ENCODE peak calls at places on chromosomes 1 and 21, in nine cellular contexts. Y is WTC11; F is astrocyte; C is fibroblast of lung; M is K562; K is cardiac fibroblast; P is CD8-positive, alpha-beta T cell; G is lung; I is IMR-90. D is an unnamed sample.

GRCh38 chr1:150906329-150906728 is 19.4 kb downstream of the CTXND2 start:
- DNase-seq in G (no peak), F (no peak), M (no peak), I (no peak), Y (no peak), P (no peak), C (no peak), K (no peak), D (no peak)

GRCh38 chr1:77889671-77890070 is 1.2 kb downstream of the NEXN start:
- DNase-seq in F (peak; percentile 92), P (no peak), Y (no peak), K (peak; percentile 87), M (no peak), G (no peak), I (peak; percentile 91), C (peak; percentile 83), D (no peak)

GRCh38 chr1:17671314-17671705 is 83.8 kb upstream of the ACTL8 start:
- DNase-seq in F (no peak), C (no peak), K (no peak), I (no peak), Y (no peak), G (no peak), M (no peak), P (no peak), D (no peak)

GRCh38 chr21:31130821-31131220 is 92.5 kb upstream of the KRTAP19-8 start:
- DNase-seq in M (no peak), Y (no peak), G (no peak), F (no peak), K (no peak), I (no peak), C (no peak), P (no peak), D (no peak)

GRCh38 chr1:245173446-245174178 is 18.8 kb downstream of the KIF26B start:
- DNase-seq in P (no peak), Y (no peak), G (no peak), I (no peak), C (peak; percentile 9), K (no peak), F (peak; percentile 35), M (no peak), D (no peak)

GRCh38 chr1:28507247-28507645 is 1.4 kb downstream of the RCC1 start:
- DNase-seq in C (peak; percentile 31), M (no peak), I (no peak), K (peak; percentile 39), F (no peak), Y (no peak), G (no peak), P (no peak), D (no peak)

GRCh38 chr1:180168786-180169640 is 14.3 kb downstream of the QSOX1 start:
- DNase-seq in P (peak; percentile 24), F (no peak), G (peak; percentile 51), K (peak; percentile 54), M (peak; percentile 78), Y (peak; percentile 80), I (peak; percentile 22), C (peak; percentile 48), D (no peak)

GRCh38 chr1:101587749-101588148 is 350.9 kb downstream of the S1PR1 start:
- DNase-seq in K (peak; percentile 26), P (no peak), Y (no peak), C (peak; percentile 52), G (no peak), I (peak; percentile 1), M (no peak), F (peak; percentile 60), D (no peak)

GRCh38 chr1:103171041-103171590 is 62.8 kb upstream of the COL11A1 start:
- DNase-seq in K (no peak), M (no peak), G (no peak), Y (no peak), C (no peak), I (peak; percentile 11), P (no peak), F (no peak), D (no peak)

GRCh38 chr1:162187676-162188075 is 118.2 kb downstream of the NOS1AP start:
- DNase-seq in I (no peak), G (no peak), F (no peak), C (peak; percentile 17), P (no peak), K (peak; percentile 34), Y (no peak), M (no peak), D (no peak)

GRCh38 chr1:162191396-162192322 is 122.2 kb downstream of the NOS1AP start:
- DNase-seq in C (no peak), M (no peak), Y (no peak), K (no peak), G (no peak), I (no peak), P (no peak), F (no peak), D (no peak)

GRCh38 chr1:162186406-162186805 is 116.9 kb downstream of the NOS1AP start:
- DNase-seq in C (no peak), F (no peak), G (no peak), K (no peak), P (no peak), Y (no peak), M (no peak), I (no peak), D (no peak)

GRCh38 chr1:162192323-162192678 is 122.8 kb downstream of the NOS1AP start:
- DNase-seq in K (no peak), G (no peak), F (no peak), I (no peak), Y (no peak), M (no peak), P (no peak), C (no peak), D (no peak)

GRCh38 chr1:162189345-162189744 is 119.9 kb downstream of the NOS1AP start:
- DNase-seq in G (no peak), Y (no peak), F (no peak), P (no peak), K (no peak), M (no peak), C (no peak), I (no peak), D (no peak)
- TF ChIP-seq CTCF in G (no peak), Y (no peak), F (no peak), P (no peak), K (no peak), M (no peak), C (no peak), I (no peak), D (no peak)

DNA sequence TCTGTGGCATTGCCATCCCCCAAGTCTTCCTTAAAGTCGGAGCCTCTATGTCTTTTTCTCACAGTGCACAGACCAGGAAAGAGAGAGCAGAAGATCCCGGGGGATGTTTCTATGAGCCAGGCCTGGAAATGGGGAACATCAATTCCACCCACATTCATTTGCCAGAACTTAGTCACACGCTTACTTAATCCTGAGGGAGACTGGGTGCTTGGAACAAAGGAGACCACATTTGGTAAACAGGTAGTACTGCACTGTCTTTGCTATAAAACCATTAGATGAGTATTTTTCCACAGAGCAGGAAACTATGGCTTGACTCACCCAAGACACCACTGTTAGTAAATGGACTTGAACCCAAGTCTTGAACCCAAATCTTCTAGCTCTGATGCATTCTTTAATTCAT is 60.7 kb upstream of the CTTNBP2NL start:
- DNase-seq in I (peak; percentile 4), G (no peak), P (no peak), K (peak; percentile 27), F (peak; percentile 8), M (no peak), Y (no peak), C (no peak), D (no peak)
- TF ChIP-seq CTCF in I (no peak), G (no peak), P (no peak), K (no peak), F (no peak), M (no peak), Y (no peak), C (no peak), D (no peak)

DNA sequence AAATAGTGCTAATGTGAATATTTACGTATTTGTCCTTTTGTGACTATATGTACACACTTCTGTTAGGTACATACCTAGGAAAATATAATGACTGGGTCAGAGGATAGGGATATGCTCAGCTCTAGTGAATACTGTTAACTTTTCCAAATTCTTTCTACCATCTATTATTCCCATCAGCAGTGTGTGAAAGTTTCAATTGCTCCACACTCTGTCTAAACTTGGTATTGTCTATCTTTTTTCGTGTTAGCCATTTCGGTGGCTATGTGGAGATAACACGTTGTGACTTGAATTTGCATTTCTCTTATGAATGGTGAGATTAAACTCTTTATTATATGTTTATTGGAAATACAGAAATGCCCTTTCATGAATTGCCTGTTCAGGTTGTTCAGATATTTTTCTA is 22.7 kb upstream of the LELP1 start:
- DNase-seq in M (no peak), I (no peak), K (no peak), Y (no peak), F (no peak), P (no peak), G (no peak), C (no peak), D (no peak)
- TF ChIP-seq CTCF in M (peak; percentile 22), I (no peak), K (no peak), Y (no peak), F (no peak), P (no peak), G (no peak), C (no peak), D (no peak)

GRCh38 chr1:99648107-99648506 is 2.2 kb downstream of the PALMD start:
- DNase-seq in Y (peak; percentile 16), K (peak; percentile 76), C (no peak), M (peak; percentile 14), G (peak; percentile 38), F (no peak), I (no peak), P (no peak), D (no peak)
- TF ChIP-seq CTCF in Y (no peak), K (peak; percentile 30), C (no peak), M (peak; percentile 70), G (no peak), F (no peak), I (no peak), P (no peak), D (peak; percentile 63)

GRCh38 chr1:115712911-115713609 is 55.5 kb downstream of the CASQ2 start:
- DNase-seq in F (no peak), I (no peak), Y (no peak), K (no peak), M (no peak), G (no peak), C (no peak), P (no peak), D (no peak)
- TF ChIP-seq CTCF in F (no peak), I (no peak), Y (no peak), K (no peak), M (no peak), G (no peak), C (no peak), P (no peak), D (no peak)

GRCh38 chr1:161389691-161390558 is 22.2 kb upstream of the CFAP126 start:
- DNase-seq in I (peak; percentile 98), C (peak; percentile 98), F (peak; percentile 96), G (peak; percentile 96), Y (peak; percentile 91), P (peak; percentile 96), K (peak; percentile 99), M (peak; percentile 95), D (peak; percentile 99)

GRCh38 chr1:161391611-161392010 is 23.9 kb upstream of the CFAP126 start:
- DNase-seq in Y (no peak), P (no peak), K (no peak), I (no peak), F (no peak), G (no peak), M (no peak), C (no peak), D (no peak)

GRCh38 chr1:161390559-161390858 is 22.8 kb upstream of the CFAP126 start:
- DNase-seq in I (peak; percentile 22), K (no peak), M (no peak), F (no peak), Y (no peak), P (no peak), G (no peak), C (no peak), D (no peak)

GRCh38 chr1:161388639-161389038 is 21.0 kb upstream of the CFAP126 start:
- DNase-seq in Y (no peak), P (no peak), M (no peak), G (no peak), C (no peak), I (no peak), K (no peak), F (no peak), D (no peak)
- TF ChIP-seq CTCF in Y (no peak), P (no peak), M (no peak), G (no peak), C (no peak), I (no peak), K (no peak), F (no peak), D (no peak)

D was measured in chondrocyte.